ENCODE peak calls at places on chromosome X, in nine cellular contexts. D is PC-3, F is neural crest cell, R is H9, P is cardiac muscle cell, U is HFFc6, W is glutamatergic neuron, Q is Panc1, B is tibial artery. C is an unnamed sample.

GRCh38 chrX:129654652-129655546 is at the start of gene APLN:
- DNase-seq in D (peak), F (no peak), R (no peak), P (peak), U (no peak), W (peak), Q (no peak), B (peak), C (peak)

GRCh38 chrX:30489323-30489722 is 88.2 kb downstream of the TASL start:
- DNase-seq in D (peak), F (no peak), R (no peak), P (peak), U (no peak), W (no peak), Q (no peak), B (no peak), C (peak)

GRCh38 chrX:57817302-57817701 is 93.0 kb downstream of the ZXDA start:
- DNase-seq in D (peak), F (no peak), R (no peak), P (no peak), U (no peak), W (no peak), Q (no peak), B (no peak), C (no peak)

GRCh38 chrX:7252013-7252610 is 104.2 kb upstream of the PUDP start:
- DNase-seq in D (peak), F (no peak), R (no peak), P (no peak), U (no peak), W (no peak), Q (no peak), B (no peak), C (no peak)

GRCh38 chrX:106999002-106999975 is 723 bp downstream of the MORC4 start:
- DNase-seq in D (peak), F (peak), R (peak), P (peak), U (peak), W (peak), Q (peak), B (peak), C (peak)

GRCh38 chrX:38206542-38206941 is 14.1 kb downstream of the SRPX start:
- DNase-seq in D (no peak), F (no peak), R (no peak), P (no peak), U (no peak), W (no peak), Q (no peak), B (no peak), C (no peak)

GRCh38 chrX:139931646-139932076 is 1.2 kb downstream of the ATP11C start:
- DNase-seq in D (no peak), F (peak), R (no peak), P (no peak), U (no peak), W (no peak), Q (no peak), B (no peak), C (peak)

GRCh38 chrX:37684918-37685317 is 673 bp upstream of the XK start:
- DNase-seq in D (peak), F (no peak), R (no peak), P (no peak), U (no peak), W (no peak), Q (no peak), B (no peak), C (no peak)

GRCh38 chrX:145190801-145191389 is 56.4 kb upstream of the SPANXN1 start:
- DNase-seq in D (peak), F (no peak), R (no peak), P (peak), U (no peak), W (no peak), Q (no peak), B (no peak), C (no peak)

GRCh38 chrX:15206306-15206705 is 63.6 kb downstream of the ASB9 start:
- DNase-seq in D (no peak), F (no peak), R (no peak), P (no peak), U (no peak), W (no peak), Q (no peak), B (no peak), C (no peak)

GRCh38 chrX:74800062-74800461 is 125.2 kb downstream of the NEXMIF start:
- DNase-seq in D (no peak), F (no peak), R (no peak), P (no peak), U (no peak), W (no peak), Q (no peak), B (no peak), C (no peak)

GRCh38 chrX:74104356-74105065 is 199.5 kb upstream of the ZCCHC13 start:
- DNase-seq in D (peak), F (no peak), R (no peak), P (no peak), U (peak), W (no peak), Q (no peak), B (no peak), C (no peak)

GRCh38 chrX:15465347-15465746 is 27.8 kb downstream of the PIR start:
- DNase-seq in D (no peak), F (no peak), R (no peak), P (no peak), U (no peak), W (no peak), Q (no peak), B (no peak), C (no peak)

GRCh38 chrX:122777766-122778165 is 406.3 kb upstream of the GRIA3 start:
- DNase-seq in D (no peak), F (no peak), R (no peak), P (no peak), U (no peak), W (no peak), Q (no peak), B (no peak), C (no peak)
- TF ChIP-seq CTCF in D (peak), F (no peak), R (peak), P (no peak), U (peak), W (no peak), Q (no peak), B (no peak), C (peak)

GRCh38 chrX:103464774-103465117 is 54.5 kb downstream of the RAB40A start:
- DNase-seq in D (peak), F (peak), R (peak), P (peak), U (peak), W (peak), Q (peak), B (peak), C (peak)
- TF ChIP-seq CTCF in D (peak), F (peak), R (peak), P (peak), U (peak), W (peak), Q (peak), B (peak), C (peak)

GRCh38 chrX:47366051-47366722 is 4.2 kb upstream of the ZNF157 start:
- DNase-seq in D (peak), F (peak), R (peak), P (peak), U (no peak), W (peak), Q (peak), B (peak), C (peak)
- TF ChIP-seq CTCF in D (no peak), F (no peak), R (no peak), P (peak), U (no peak), W (no peak), Q (no peak), B (no peak), C (no peak)

GRCh38 chrX:136198678-136199243 is 51.4 kb downstream of the FHL1 start:
- DNase-seq in D (no peak), F (no peak), R (no peak), P (no peak), U (no peak), W (no peak), Q (no peak), B (no peak), C (no peak)

GRCh38 chrX:136198010-136198409 is 50.7 kb downstream of the FHL1 start:
- DNase-seq in D (no peak), F (no peak), R (no peak), P (no peak), U (no peak), W (no peak), Q (no peak), B (no peak), C (no peak)

GRCh38 chrX:136200466-136200865 is 50.7 kb downstream of the MAP7D3 start:
- DNase-seq in D (peak), F (no peak), R (no peak), P (no peak), U (peak), W (no peak), Q (no peak), B (no peak), C (no peak)

GRCh38 chrX:136201601-136202000 is 49.6 kb downstream of the MAP7D3 start:
- DNase-seq in D (no peak), F (no peak), R (no peak), P (no peak), U (no peak), W (no peak), Q (no peak), B (no peak), C (no peak)

DNA sequence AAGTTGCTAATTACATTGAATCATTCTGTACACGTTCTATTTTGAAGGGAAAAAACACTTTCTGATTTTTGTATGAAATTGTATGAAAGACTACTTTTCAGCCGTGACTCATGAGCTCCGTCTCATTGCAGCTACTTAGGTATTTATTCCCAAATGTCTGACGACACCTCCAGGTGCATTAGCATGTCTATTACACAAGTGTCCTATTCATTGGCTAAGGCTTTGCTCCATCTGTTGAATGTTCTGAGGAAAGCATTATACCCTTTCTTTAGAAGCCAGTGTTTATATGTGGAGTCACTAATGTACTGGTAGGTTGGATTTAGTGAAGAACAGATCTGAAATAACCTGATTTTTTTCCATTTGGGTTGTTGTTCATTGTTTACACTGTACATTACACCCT is 51.8 kb downstream of the MAP7D3 start:
- DNase-seq in D (no peak), F (no peak), R (no peak), P (no peak), U (no peak), W (no peak), Q (no peak), B (no peak), C (no peak)
- TF ChIP-seq CTCF in D (no peak), F (no peak), R (no peak), P (no peak), U (no peak), W (no peak), Q (no peak), B (no peak), C (no peak)

GRCh38 chrX:70960728-70961127 is 29.8 kb upstream of the SLC7A3 start:
- DNase-seq in D (peak), F (no peak), R (no peak), P (no peak), U (no peak), W (no peak), Q (no peak), B (no peak), C (no peak)
- TF ChIP-seq CTCF in D (peak), F (peak), R (peak), P (no peak), U (no peak), W (no peak), Q (peak), B (no peak), C (peak)

C was measured in endodermal cell.